ENCODE peak calls at places on chromosomes 5 and 9, in six cellular contexts. R, K, N, I, O and M are unnamed samples.

GRCh38 chr9:91273853-91274552 is 87.7 kb downstream of the AUH start:
- DNase-seq in R (peak; percentile 41), K (no peak), N (peak; percentile 26), I (no peak), O (peak; percentile 8), M (no peak)

GRCh38 chr5:149447373-149448367 is 68.6 kb upstream of the IL17B start:
- DNase-seq in R (no peak), K (no peak), N (peak; percentile 64), I (no peak), O (no peak), M (no peak)

GRCh38 chr5:7897014-7897600 is 28.2 kb downstream of the MTRR start:
- DNase-seq in R (no peak), K (no peak), N (peak; percentile 38), I (no peak), O (no peak), M (peak; percentile 56)

GRCh38 chr5:154296525-154297159 is 106.1 kb downstream of the GALNT10 start:
- DNase-seq in R (no peak), K (no peak), N (no peak), I (no peak), O (no peak), M (peak; percentile 48)

GRCh38 chr9:131214457-131214856 is 61.9 kb downstream of the FAM78A start:
- DNase-seq in R (no peak), K (no peak), N (peak; percentile 38), I (no peak), O (no peak), M (no peak)

GRCh38 chr9:6771722-6772121 is 13.9 kb downstream of the KDM4C start:
- DNase-seq in R (no peak), K (no peak), N (no peak), I (no peak), O (no peak), M (no peak)

GRCh38 chr9:105330755-105331154 is 86.3 kb downstream of the SLC44A1 start:
- DNase-seq in R (no peak), K (no peak), N (no peak), I (no peak), O (no peak), M (no peak)

GRCh38 chr5:154447074-154447725 is 1.4 kb downstream of the SAP30L start:
- DNase-seq in R (no peak), K (peak; percentile 41), N (no peak), I (no peak), O (no peak), M (no peak)

GRCh38 chr5:36944607-36945225 is 68.1 kb downstream of the NIPBL start:
- DNase-seq in R (peak; percentile 41), K (peak; percentile 18), N (peak; percentile 85), I (no peak), O (peak; percentile 51), M (no peak)

GRCh38 chr5:15650266-15650665 is 150.3 kb downstream of the FBXL7 start:
- DNase-seq in R (no peak), K (no peak), N (no peak), I (no peak), O (no peak), M (no peak)

GRCh38 chr5:137888875-137889759 is at the start of gene PKD2L2:
- DNase-seq in R (peak; percentile 66), K (peak; percentile 80), N (peak; percentile 92), I (peak; percentile 72), O (no peak), M (peak; percentile 67)

GRCh38 chr5:71600783-71601182 is 13.6 kb downstream of the MCCC2 start:
- DNase-seq in R (no peak), K (no peak), N (no peak), I (no peak), O (no peak), M (no peak)

GRCh38 chr5:14569948-14570691 is 11.5 kb upstream of the OTULINL start:
- DNase-seq in R (peak; percentile 72), K (no peak), N (no peak), I (no peak), O (no peak), M (no peak)

GRCh38 chr5:61412344-61412743 is 80.3 kb downstream of the ZSWIM6 start:
- DNase-seq in R (no peak), K (no peak), N (no peak), I (no peak), O (no peak), M (no peak)

GRCh38 chr9:105054488-105054887 is 126.5 kb upstream of the ABCA1 start:
- DNase-seq in R (no peak), K (no peak), N (peak; percentile 71), I (no peak), O (no peak), M (no peak)

GRCh38 chr9:112537561-112537960 is 50.9 kb downstream of the KIAA1958 start:
- DNase-seq in R (no peak), K (no peak), N (no peak), I (no peak), O (no peak), M (no peak)

GRCh38 chr5:73692166-73692640 is 66.2 kb downstream of the ARHGEF28 start:
- DNase-seq in R (no peak), K (no peak), N (peak; percentile 47), I (no peak), O (no peak), M (no peak)

GRCh38 chr9:94005272-94005901 is 50.2 kb upstream of the BARX1 start:
- DNase-seq in R (no peak), K (no peak), N (peak; percentile 44), I (no peak), O (no peak), M (no peak)

GRCh38 chr9:36922548-36922947 is 111.5 kb downstream of the PAX5 start:
- DNase-seq in R (no peak), K (no peak), N (no peak), I (no peak), O (no peak), M (no peak)

GRCh38 chr5:14156611-14157493 is 13.7 kb downstream of the TRIO start:
- DNase-seq in R (peak; percentile 96), K (peak; percentile 65), N (peak; percentile 92), I (no peak), O (peak; percentile 32), M (peak; percentile 57)

GRCh38 chr5:64594601-64595518 is 89.0 kb downstream of the RGS7BP start:
- DNase-seq in R (no peak), K (no peak), N (peak; percentile 10), I (no peak), O (no peak), M (peak; percentile 10)

GRCh38 chr9:91481971-91482370 is 58.3 kb upstream of the NFIL3 start:
- DNase-seq in R (no peak), K (no peak), N (peak; percentile 78), I (no peak), O (no peak), M (no peak)

GRCh38 chr9:92517046-92517445 is 18.7 kb downstream of the ECM2 start:
- DNase-seq in R (no peak), K (no peak), N (no peak), I (no peak), O (no peak), M (no peak)

GRCh38 chr5:179866241-179867078 is 7.8 kb upstream of the MRNIP start:
- DNase-seq in R (no peak), K (peak; percentile 71), N (no peak), I (no peak), O (no peak), M (no peak)

GRCh38 chr9:95009459-95009858 is 283.0 kb downstream of the AOPEP start:
- DNase-seq in R (no peak), K (no peak), N (no peak), I (no peak), O (no peak), M (no peak)

GRCh38 chr5:145824040-145824439 is 11.1 kb downstream of the PRELID2 start:
- DNase-seq in R (no peak), K (no peak), N (peak; percentile 29), I (no peak), O (no peak), M (no peak)

GRCh38 chr5:155768342-155768741 is 558.6 kb upstream of the SGCD start:
- DNase-seq in R (no peak), K (no peak), N (no peak), I (no peak), O (no peak), M (no peak)
- TF ChIP-seq CTCF in R (no peak), K (no peak), N (no peak), I (no peak), O (no peak), M (no peak)

GRCh38 chr9:76459691-76460635 is 981 bp downstream of the GCNT1 start:
- DNase-seq in R (no peak), K (peak; percentile 46), N (peak; percentile 57), I (no peak), O (peak; percentile 35), M (peak; percentile 45)
- TF ChIP-seq CTCF in R (peak; percentile 41), K (peak; percentile 27), N (peak; percentile 51), I (no peak), O (no peak), M (no peak)

GRCh38 chr5:79011219-79011836 is 26.2 kb upstream of the ARSB start:
- DNase-seq in R (no peak), K (no peak), N (no peak), I (no peak), O (no peak), M (no peak)
- TF ChIP-seq CTCF in R (peak; percentile 15), K (no peak), N (peak; percentile 45), I (no peak), O (no peak), M (no peak)

DNA sequence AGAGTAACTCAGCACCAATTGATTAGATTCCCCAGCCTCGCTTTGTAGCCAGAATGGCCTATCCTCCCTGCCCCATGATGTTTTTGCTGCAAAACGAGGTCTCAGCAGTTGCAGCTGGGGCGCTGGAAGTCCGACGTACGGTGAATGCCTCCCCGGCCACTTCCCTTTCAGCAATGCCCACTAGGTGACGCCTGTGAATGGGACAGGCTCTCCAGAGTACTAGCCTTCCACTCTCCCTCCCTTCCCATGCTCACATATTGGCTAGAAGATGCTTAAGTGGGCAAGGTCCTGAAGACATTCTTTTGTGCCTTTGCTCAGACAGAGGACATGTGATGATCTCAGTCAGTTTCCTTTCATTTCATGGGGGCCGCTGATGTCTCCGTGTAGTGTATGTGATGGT is 50.8 kb downstream of the DMRT2 start:
- DNase-seq in R (no peak), K (no peak), N (peak; percentile 29), I (no peak), O (no peak), M (no peak)
- TF ChIP-seq CTCF in R (peak; percentile 48), K (peak; percentile 50), N (peak; percentile 66), I (no peak), O (no peak), M (no peak)

GRCh38 chr5:142171270-142171669 is 62.7 kb downstream of the NDFIP1 start:
- DNase-seq in R (no peak), K (no peak), N (no peak), I (no peak), O (no peak), M (no peak)
- TF ChIP-seq CTCF in R (no peak), K (no peak), N (no peak), I (no peak), O (no peak), M (no peak)

GRCh38 chr9:35658894-35659220 is 765 bp downstream of the CCDC107 start:
- DNase-seq in R (no peak), K (no peak), N (peak; percentile 52), I (no peak), O (peak; percentile 24), M (no peak)

GRCh38 chr9:35658144-35658893 is at the start of gene CCDC107:
- DNase-seq in R (no peak), K (peak; percentile 96), N (peak; percentile 90), I (peak; percentile 80), O (no peak), M (peak; percentile 80)

GRCh38 chr9:35656340-35656739 is 1.5 kb downstream of the RMRP start:
- DNase-seq in R (no peak), K (no peak), N (no peak), I (no peak), O (no peak), M (no peak)

GRCh38 chr9:35656841-35657326 is 935 bp downstream of the RMRP start:
- DNase-seq in R (no peak), K (no peak), N (no peak), I (no peak), O (no peak), M (no peak)

GRCh38 chr9:35657327-35658143 is at the start of gene RMRP:
- DNase-seq in R (peak; percentile 95), K (peak; percentile 92), N (peak; percentile 100), I (peak; percentile 75), O (peak; percentile 99), M (peak; percentile 94)
- TF ChIP-seq CTCF in R (no peak), K (peak; percentile 10), N (peak; percentile 33), I (no peak), O (no peak), M (peak; percentile 24)